ENCODE peak calls at places on chromosomes 13 and 19, in five cellular contexts. One of them, this sample, is unnamed.
A peak's percentile ranks its signal among the peaks of the same experiment; 100 is the strongest.

GRCh38 chr13:33730147-33730546 is 87.8 kb upstream of the RFC3 start:
- DNase-seq in brain microvascular endothelial cell: no peak
- DNase-seq in A549: no peak
- DNase-seq in ovary: no peak
- DNase-seq in fibroblast of villous mesenchyme: no peak
- DNase-seq in this sample: no peak

GRCh38 chr13:30422056-30422914 is at the start of gene UBE2L5:
- DNase-seq in brain microvascular endothelial cell: peak; percentile 40
- DNase-seq in A549: peak; percentile 87
- DNase-seq in ovary: peak; percentile 81
- DNase-seq in fibroblast of villous mesenchyme: peak; percentile 88
- DNase-seq in this sample: peak; percentile 89

GRCh38 chr13:76939215-76939614 is 9.1 kb upstream of the ACOD1 start:
- DNase-seq in brain microvascular endothelial cell: no peak
- DNase-seq in A549: no peak
- DNase-seq in ovary: no peak
- DNase-seq in fibroblast of villous mesenchyme: peak; percentile 16
- DNase-seq in this sample: no peak

GRCh38 chr19:46967578-46968018 is 52.0 kb upstream of the NPAS1 start:
- DNase-seq in brain microvascular endothelial cell: no peak
- DNase-seq in A549: no peak
- DNase-seq in ovary: no peak
- DNase-seq in fibroblast of villous mesenchyme: no peak
- DNase-seq in this sample: no peak

GRCh38 chr19:3783660-3784584 is 2.3 kb downstream of the MATK start:
- DNase-seq in brain microvascular endothelial cell: no peak
- DNase-seq in A549: peak; percentile 39
- DNase-seq in ovary: no peak
- DNase-seq in fibroblast of villous mesenchyme: no peak
- DNase-seq in this sample: no peak

GRCh38 chr13:99072356-99072755 is 94.5 kb upstream of the DOCK9 start:
- DNase-seq in brain microvascular endothelial cell: no peak
- DNase-seq in A549: no peak
- DNase-seq in ovary: no peak
- DNase-seq in fibroblast of villous mesenchyme: no peak
- DNase-seq in this sample: no peak

GRCh38 chr13:67186985-67187569 is 43.1 kb downstream of the PCDH9 start:
- DNase-seq in brain microvascular endothelial cell: no peak
- DNase-seq in A549: peak; percentile 86
- DNase-seq in ovary: no peak
- DNase-seq in fibroblast of villous mesenchyme: no peak
- DNase-seq in this sample: peak; percentile 2

GRCh38 chr19:11142528-11143171 is 12.9 kb downstream of the SPC24 start:
- DNase-seq in brain microvascular endothelial cell: peak; percentile 93
- DNase-seq in A549: peak; percentile 91
- DNase-seq in ovary: peak; percentile 98
- DNase-seq in fibroblast of villous mesenchyme: peak; percentile 96
- DNase-seq in this sample: peak; percentile 96

GRCh38 chr13:102869948-102870676 is 24.3 kb downstream of the ERCC5 start:
- DNase-seq in brain microvascular endothelial cell: no peak
- DNase-seq in A549: no peak
- DNase-seq in ovary: no peak
- DNase-seq in fibroblast of villous mesenchyme: no peak
- DNase-seq in this sample: peak; percentile 6

GRCh38 chr13:27170521-27171243 is 929 bp downstream of the USP12 start:
- DNase-seq in brain microvascular endothelial cell: no peak
- DNase-seq in A549: peak; percentile 39
- DNase-seq in ovary: peak; percentile 68
- DNase-seq in fibroblast of villous mesenchyme: no peak
- DNase-seq in this sample: peak; percentile 71

GRCh38 chr13:107251321-107251720 is 683.4 kb upstream of the ARGLU1 start:
- DNase-seq in brain microvascular endothelial cell: no peak
- DNase-seq in A549: no peak
- DNase-seq in ovary: no peak
- DNase-seq in fibroblast of villous mesenchyme: peak; percentile 52
- DNase-seq in this sample: peak; percentile 7

GRCh38 chr19:47537493-47537892 is 22.6 kb upstream of the NAPA start:
- DNase-seq in brain microvascular endothelial cell: no peak
- DNase-seq in A549: no peak
- DNase-seq in ovary: no peak
- DNase-seq in fibroblast of villous mesenchyme: no peak
- DNase-seq in this sample: no peak

GRCh38 chr19:30123611-30124010 is 181.6 kb downstream of the URI1 start:
- DNase-seq in brain microvascular endothelial cell: no peak
- DNase-seq in A549: no peak
- DNase-seq in ovary: no peak
- DNase-seq in fibroblast of villous mesenchyme: no peak
- DNase-seq in this sample: no peak

GRCh38 chr13:88031980-88032562 is 360.9 kb downstream of the SLITRK5 start:
- DNase-seq in brain microvascular endothelial cell: no peak
- DNase-seq in A549: no peak
- DNase-seq in ovary: no peak
- DNase-seq in fibroblast of villous mesenchyme: no peak
- DNase-seq in this sample: peak; percentile 35

GRCh38 chr13:30908416-30908980 is 2.4 kb downstream of the MEDAG start:
- DNase-seq in brain microvascular endothelial cell: no peak
- DNase-seq in A549: no peak
- DNase-seq in ovary: peak; percentile 72
- DNase-seq in fibroblast of villous mesenchyme: peak; percentile 51
- DNase-seq in this sample: no peak

GRCh38 chr13:53101883-53102282 is 73.3 kb downstream of the OLFM4 start:
- DNase-seq in brain microvascular endothelial cell: no peak
- DNase-seq in A549: no peak
- DNase-seq in ovary: no peak
- DNase-seq in fibroblast of villous mesenchyme: no peak
- DNase-seq in this sample: no peak

GRCh38 chr13:76829572-76830327 is 56.5 kb downstream of the KCTD12 start:
- DNase-seq in brain microvascular endothelial cell: no peak
- DNase-seq in A549: no peak
- DNase-seq in ovary: peak; percentile 58
- DNase-seq in fibroblast of villous mesenchyme: peak; percentile 49
- DNase-seq in this sample: no peak

GRCh38 chr13:27309967-27310598 is 39.5 kb downstream of the RASL11A start:
- DNase-seq in brain microvascular endothelial cell: peak; percentile 12
- DNase-seq in A549: peak; percentile 34
- DNase-seq in ovary: no peak
- DNase-seq in fibroblast of villous mesenchyme: peak; percentile 42
- DNase-seq in this sample: no peak

GRCh38 chr19:5407356-5407755 is 47.9 kb upstream of the ZNRF4 start:
- DNase-seq in brain microvascular endothelial cell: peak; percentile 15
- DNase-seq in A549: peak; percentile 61
- DNase-seq in ovary: no peak
- DNase-seq in fibroblast of villous mesenchyme: peak; percentile 5
- DNase-seq in this sample: no peak

GRCh38 chr19:29193116-29193515 is 19.8 kb downstream of the UQCRFS1 start:
- DNase-seq in brain microvascular endothelial cell: no peak
- DNase-seq in A549: no peak
- DNase-seq in ovary: no peak
- DNase-seq in fibroblast of villous mesenchyme: no peak
- DNase-seq in this sample: no peak

GRCh38 chr13:38017320-38017719 is 147.7 kb upstream of the TRPC4 start:
- DNase-seq in brain microvascular endothelial cell: no peak
- DNase-seq in A549: no peak
- DNase-seq in ovary: no peak
- DNase-seq in fibroblast of villous mesenchyme: no peak
- DNase-seq in this sample: no peak

GRCh38 chr19:53365899-53366493 is 491 bp downstream of the ZNF525 start:
- DNase-seq in brain microvascular endothelial cell: peak; percentile 27
- DNase-seq in A549: no peak
- DNase-seq in ovary: peak; percentile 56
- DNase-seq in fibroblast of villous mesenchyme: no peak
- DNase-seq in this sample: no peak

GRCh38 chr19:40646564-40647254 is 43.7 kb downstream of the NUMBL start:
- DNase-seq in brain microvascular endothelial cell: no peak
- DNase-seq in A549: peak; percentile 92
- DNase-seq in ovary: no peak
- DNase-seq in fibroblast of villous mesenchyme: no peak
- DNase-seq in this sample: no peak

GRCh38 chr19:8324186-8325050 is 3.1 kb downstream of the RPS28 start:
- DNase-seq in brain microvascular endothelial cell: no peak
- DNase-seq in A549: no peak
- DNase-seq in ovary: peak; percentile 57
- DNase-seq in fibroblast of villous mesenchyme: no peak
- DNase-seq in this sample: no peak

GRCh38 chr13:88526186-88526852 is 855.1 kb downstream of the SLITRK5 start:
- DNase-seq in brain microvascular endothelial cell: no peak
- DNase-seq in A549: no peak
- DNase-seq in ovary: no peak
- DNase-seq in fibroblast of villous mesenchyme: no peak
- DNase-seq in this sample: no peak

GRCh38 chr13:77800219-77800618 is 102.7 kb downstream of the SLAIN1 start:
- DNase-seq in brain microvascular endothelial cell: no peak
- DNase-seq in A549: no peak
- DNase-seq in ovary: no peak
- DNase-seq in fibroblast of villous mesenchyme: peak; percentile 65
- DNase-seq in this sample: no peak

GRCh38 chr19:30870861-30871260 is 478.4 kb downstream of the TSHZ3 start:
- DNase-seq in brain microvascular endothelial cell: no peak
- DNase-seq in A549: no peak
- DNase-seq in ovary: peak; percentile 51
- DNase-seq in fibroblast of villous mesenchyme: no peak
- DNase-seq in this sample: no peak

GRCh38 chr13:59103004-59103768 is 1060.5 kb downstream of the DIAPH3 start:
- DNase-seq in brain microvascular endothelial cell: no peak
- DNase-seq in A549: no peak
- DNase-seq in ovary: no peak
- DNase-seq in fibroblast of villous mesenchyme: peak; percentile 46
- DNase-seq in this sample: peak; percentile 71

GRCh38 chr13:95485045-95485517 is 67.4 kb upstream of the CLDN10 start:
- DNase-seq in brain microvascular endothelial cell: peak; percentile 18
- DNase-seq in A549: peak; percentile 34
- DNase-seq in ovary: no peak
- DNase-seq in fibroblast of villous mesenchyme: peak; percentile 30
- DNase-seq in this sample: peak; percentile 40
- TF ChIP-seq CTCF in brain microvascular endothelial cell: no peak
- TF ChIP-seq CTCF in A549: no peak
- TF ChIP-seq CTCF in ovary: no peak
- TF ChIP-seq CTCF in fibroblast of villous mesenchyme: no peak
- TF ChIP-seq CTCF in this sample: no peak

GRCh38 chr13:113082198-113083021 is 23.2 kb upstream of the F7 start:
- DNase-seq in brain microvascular endothelial cell: no peak
- DNase-seq in A549: no peak
- DNase-seq in ovary: no peak
- DNase-seq in fibroblast of villous mesenchyme: no peak
- DNase-seq in this sample: no peak

GRCh38 chr13:113084943-113085540 is 20.5 kb upstream of the F7 start:
- DNase-seq in brain microvascular endothelial cell: no peak
- DNase-seq in A549: no peak
- DNase-seq in ovary: no peak
- DNase-seq in fibroblast of villous mesenchyme: no peak
- DNase-seq in this sample: no peak

GRCh38 chr13:113083022-113083373 is 22.6 kb upstream of the F7 start:
- DNase-seq in brain microvascular endothelial cell: no peak
- DNase-seq in A549: no peak
- DNase-seq in ovary: no peak
- DNase-seq in fibroblast of villous mesenchyme: no peak
- DNase-seq in this sample: no peak

GRCh38 chr13:113084094-113084942 is 21.3 kb upstream of the F7 start:
- DNase-seq in brain microvascular endothelial cell: no peak
- DNase-seq in A549: no peak
- DNase-seq in ovary: no peak
- DNase-seq in fibroblast of villous mesenchyme: no peak
- DNase-seq in this sample: no peak

DNA sequence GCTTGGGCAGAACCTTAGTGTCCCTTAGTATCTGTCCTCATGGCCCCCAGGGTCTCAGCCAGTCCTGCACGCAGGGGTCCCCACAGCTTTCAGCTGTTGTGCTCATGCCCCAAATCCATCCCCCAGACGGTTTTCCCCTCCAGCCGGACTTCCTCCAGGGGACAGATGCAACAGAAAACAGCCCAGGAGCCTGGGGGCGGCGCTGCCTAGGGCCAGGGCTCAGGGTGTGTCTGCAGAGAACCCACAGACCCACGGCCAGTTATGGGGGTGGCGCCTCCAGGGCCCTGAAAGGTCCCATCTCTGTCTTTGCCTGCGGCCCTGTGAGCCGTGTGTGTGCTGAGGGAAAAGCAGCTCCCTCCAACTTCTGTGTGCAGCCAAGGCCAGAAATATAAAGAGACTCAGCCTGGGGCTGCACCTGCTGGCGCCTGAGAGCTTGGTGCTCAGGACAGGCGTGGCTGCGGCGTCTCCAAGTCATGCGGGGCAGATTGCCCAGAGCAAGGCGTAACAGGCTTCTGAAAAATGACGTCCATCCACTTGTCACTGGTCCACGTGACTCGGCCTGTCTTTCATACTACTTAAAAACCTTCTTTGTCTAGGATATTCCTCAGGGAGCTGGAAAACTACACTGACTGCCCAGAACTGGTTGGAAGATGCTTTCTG is 22.1 kb upstream of the F7 start:
- DNase-seq in brain microvascular endothelial cell: no peak
- DNase-seq in A549: peak; percentile 67
- DNase-seq in ovary: no peak
- DNase-seq in fibroblast of villous mesenchyme: no peak
- DNase-seq in this sample: no peak
- TF ChIP-seq CTCF in brain microvascular endothelial cell: no peak
- TF ChIP-seq CTCF in A549: no peak
- TF ChIP-seq CTCF in ovary: no peak
- TF ChIP-seq CTCF in fibroblast of villous mesenchyme: no peak
- TF ChIP-seq CTCF in this sample: no peak

GRCh38 chr13:113588394-113589111 is 4.0 kb downstream of the TFDP1 start:
- DNase-seq in brain microvascular endothelial cell: no peak
- DNase-seq in A549: no peak
- DNase-seq in ovary: no peak
- DNase-seq in fibroblast of villous mesenchyme: no peak
- DNase-seq in this sample: no peak
- TF ChIP-seq CTCF in brain microvascular endothelial cell: no peak
- TF ChIP-seq CTCF in A549: no peak
- TF ChIP-seq CTCF in ovary: no peak
- TF ChIP-seq CTCF in fibroblast of villous mesenchyme: no peak
- TF ChIP-seq CTCF in this sample: no peak

DNA sequence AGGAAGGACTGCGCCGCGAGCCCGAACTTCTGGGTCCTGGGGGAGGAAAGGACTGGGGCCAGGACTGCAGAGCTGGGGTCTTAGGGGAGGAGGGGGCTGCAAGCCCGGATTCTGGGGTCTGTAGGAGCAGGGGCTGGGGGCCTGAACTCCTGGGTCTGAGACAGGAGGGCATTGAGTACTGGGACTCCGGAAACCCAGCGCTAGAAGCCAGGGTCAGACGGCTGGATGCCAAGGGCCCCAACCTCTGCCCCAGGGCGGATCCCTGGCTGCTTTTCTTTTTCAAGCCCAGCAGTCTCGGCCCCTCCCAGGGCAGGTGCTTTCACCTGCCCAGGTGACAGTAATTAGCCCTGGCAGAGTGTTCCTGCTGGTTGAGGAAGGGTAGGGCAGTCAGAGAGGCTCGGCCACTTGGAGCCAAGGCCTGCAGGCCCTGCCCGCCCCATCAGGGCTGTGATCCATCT is 2.3 kb downstream of the MYH14 start:
- DNase-seq in brain microvascular endothelial cell: no peak
- DNase-seq in A549: no peak
- DNase-seq in ovary: no peak
- DNase-seq in fibroblast of villous mesenchyme: no peak
- DNase-seq in this sample: no peak
- TF ChIP-seq CTCF in brain microvascular endothelial cell: no peak
- TF ChIP-seq CTCF in A549: no peak
- TF ChIP-seq CTCF in ovary: no peak
- TF ChIP-seq CTCF in fibroblast of villous mesenchyme: no peak
- TF ChIP-seq CTCF in this sample: no peak

This sample was measured in astrocyte of the spinal cord.